ENCODE peak calls at places on chromosomes 13 and 19, in five cellular contexts. U is cardiac fibroblast; Q is fibroblast of mammary gland; T is stimulated activated CD4-positive, alpha-beta T cell treated with anti-CD3 and anti-CD28 coated beads, Interleukin-1b, Interleukin-23, amount 100 ng/mL, for 24 hours; B is neural progenitor cell. I is an unnamed sample.

GRCh38 chr19:19034204-19034624 is 811 bp downstream of the ARMC6 start:
- DNase-seq in U (peak), B (peak), T (peak), Q (peak), I (peak)

GRCh38 chr19:35006342-35006998 is 6.3 kb downstream of the GRAMD1A start:
- DNase-seq in Q (peak), U (peak), B (no peak), T (no peak), I (no peak)

GRCh38 chr13:54733639-54734038 is 1705.0 kb downstream of the OLFM4 start:
- DNase-seq in B (peak), T (no peak), U (peak), Q (no peak), I (no peak)

GRCh38 chr13:26022538-26023292 is 29.1 kb downstream of the SHISA2 start:
- DNase-seq in Q (peak), B (no peak), T (no peak), U (peak), I (no peak)

GRCh38 chr13:31749929-31750328 is 10.6 kb downstream of the RXFP2 start:
- DNase-seq in B (no peak), Q (peak), U (peak), T (no peak), I (no peak)

GRCh38 chr19:48466571-48467325 is 2.4 kb upstream of the CYTH2 start:
- DNase-seq in B (no peak), U (peak), T (no peak), Q (peak), I (no peak)

GRCh38 chr19:49593233-49594113 is 2.5 kb downstream of the PRR12 start:
- DNase-seq in Q (peak), T (peak), U (peak), B (peak), I (peak)

GRCh38 chr13:32330438-32330837 is 15.1 kb downstream of the BRCA2 start:
- DNase-seq in U (peak), T (no peak), B (no peak), Q (peak), I (no peak)

GRCh38 chr13:96089749-96090239 is at the start of gene HS6ST3:
- DNase-seq in T (no peak), Q (no peak), B (peak), U (peak), I (peak)

GRCh38 chr19:13859361-13859880 is 17.5 kb upstream of the NANOS3 start:
- DNase-seq in U (peak), Q (peak), T (no peak), B (no peak), I (no peak)

GRCh38 chr19:38234615-38235014 is 10.6 kb upstream of the DPF1 start:
- DNase-seq in B (no peak), U (no peak), Q (no peak), T (no peak), I (no peak)

GRCh38 chr13:22009500-22009899 is 338.6 kb downstream of the FGF9 start:
- DNase-seq in B (no peak), T (no peak), Q (no peak), U (no peak), I (no peak)

GRCh38 chr13:109725297-109725696 is 61.1 kb downstream of the IRS2 start:
- DNase-seq in U (no peak), B (no peak), Q (no peak), T (no peak), I (no peak)

GRCh38 chr13:111406636-111407035 is 86.2 kb downstream of the TEX29 start:
- DNase-seq in U (no peak), B (no peak), Q (no peak), T (no peak), I (no peak)

GRCh38 chr19:13089139-13089856 is 13.4 kb downstream of the LYL1 start:
- DNase-seq in B (peak), U (no peak), Q (no peak), T (no peak), I (peak)

GRCh38 chr19:3055741-3056453 is 6.4 kb downstream of the TLE5 start:
- DNase-seq in Q (no peak), U (no peak), B (no peak), T (no peak), I (no peak)

GRCh38 chr19:35120898-35121297 is 5.3 kb downstream of the FXYD3 start:
- DNase-seq in U (peak), T (no peak), Q (peak), B (no peak), I (no peak)

GRCh38 chr19:3178377-3178972 is at the start of gene S1PR4:
- DNase-seq in U (no peak), Q (no peak), T (peak), B (no peak), I (peak)

GRCh38 chr13:46552888-46553520 is at the start of gene LRCH1:
- DNase-seq in Q (peak), U (peak), T (peak), B (peak), I (peak)

GRCh38 chr13:35600137-35600536 is 123.6 kb upstream of the MAB21L1 start:
- DNase-seq in B (no peak), U (peak), Q (no peak), T (no peak), I (no peak)

GRCh38 chr13:36131215-36131930 is at the start of gene DCLK1:
- DNase-seq in B (peak), Q (peak), U (peak), T (no peak), I (no peak)

GRCh38 chr13:97435794-97436193 is 1.8 kb downstream of the RAP2A start:
- DNase-seq in T (no peak), U (peak), B (no peak), Q (peak), I (no peak)

GRCh38 chr19:51566489-51567100 is 4.5 kb upstream of the ZNF175 start:
- DNase-seq in U (no peak), T (no peak), B (no peak), Q (no peak), I (no peak)

GRCh38 chr13:75635621-75636338 is at the start of gene LMO7:
- DNase-seq in T (peak), B (peak), U (peak), Q (no peak), I (peak)

GRCh38 chr19:42850981-42851717 is 28.4 kb downstream of the PSG1 start:
- DNase-seq in U (peak), B (no peak), Q (peak), T (no peak), I (no peak)

GRCh38 chr13:67642638-67643037 is 412.5 kb upstream of the PCDH9 start:
- DNase-seq in U (no peak), B (no peak), Q (no peak), T (no peak), I (no peak)

GRCh38 chr19:1290699-1291651 is 5.3 kb downstream of the EFNA2 start:
- DNase-seq in Q (no peak), B (no peak), T (no peak), U (no peak), I (no peak)

GRCh38 chr19:290539-291521 is at the start of gene PLPP2:
- DNase-seq in B (peak), U (no peak), T (no peak), Q (no peak), I (no peak)

GRCh38 chr13:51202477-51203046 is 19.6 kb upstream of the FAM124A start:
- DNase-seq in U (peak), B (no peak), T (no peak), Q (peak), I (no peak)

GRCh38 chr13:111994578-111994977 is 72.4 kb upstream of the SOX1 start:
- DNase-seq in U (no peak), T (no peak), Q (no peak), B (no peak), I (no peak)

GRCh38 chr19:1361601-1362384 is 21.9 kb upstream of the NDUFS7 start:
- DNase-seq in T (no peak), Q (peak), B (peak), U (peak), I (no peak)

GRCh38 chr19:18611327-18612050 is 1.2 kb upstream of the TMEM59L start:
- DNase-seq in B (peak), T (no peak), Q (no peak), U (no peak), I (no peak)

GRCh38 chr19:1889907-1890306 is 4.6 kb upstream of the ABHD17A start:
- DNase-seq in U (no peak), B (no peak), Q (no peak), T (no peak), I (no peak)

GRCh38 chr13:27375686-27376326 is 48.6 kb upstream of the GTF3A start:
- DNase-seq in U (peak), Q (peak), T (peak), B (peak), I (no peak)

GRCh38 chr13:69199664-69200063 is 908.0 kb upstream of the ATXN8OS start:
- DNase-seq in T (no peak), Q (no peak), U (no peak), B (peak), I (no peak)

GRCh38 chr13:77325371-77325941 is 1.4 kb downstream of the MYCBP2 start:
- DNase-seq in Q (no peak), B (no peak), U (peak), T (no peak), I (no peak)

GRCh38 chr19:6276447-6276846 is 3.3 kb downstream of the MLLT1 start:
- DNase-seq in T (no peak), Q (peak), U (peak), B (no peak), I (no peak)

GRCh38 chr13:56110751-56111150 is 1030.0 kb upstream of the PRR20A start:
- DNase-seq in T (no peak), B (no peak), Q (no peak), U (no peak), I (no peak)

GRCh38 chr19:4794971-4795370 is 3.4 kb downstream of the FEM1A start:
- DNase-seq in U (no peak), T (no peak), B (no peak), Q (no peak), I (no peak)

I was measured in GM12892.